ENCODE peak calls at places on chromosome 3, in six cellular contexts. M, D, R, P, K and L are unnamed samples.

GRCh38 chr3:125085166-125085565 is 29.4 kb upstream of the HEG1 start:
- DNase-seq in D (no peak), P (no peak), K (no peak), R (no peak), M (no peak), L (no peak)

GRCh38 chr3:140717915-140718314 is 40.1 kb downstream of the TRIM42 start:
- DNase-seq in R (no peak), P (no peak), M (no peak), K (no peak), D (no peak), L (no peak)

GRCh38 chr3:141115752-141116541 is 64.8 kb downstream of the SPSB4 start:
- DNase-seq in K (no peak), M (no peak), R (no peak), P (peak; percentile 6), D (no peak), L (peak; percentile 84)

GRCh38 chr3:128431803-128432300 is 34.8 kb downstream of the DNAJB8 start:
- DNase-seq in D (no peak), P (peak; percentile 47), R (no peak), M (no peak), K (no peak), L (no peak)

GRCh38 chr3:109702252-109702651 is 364.9 kb upstream of the DPPA4 start:
- DNase-seq in D (no peak), K (no peak), R (peak; percentile 77), M (no peak), P (no peak), L (no peak)

GRCh38 chr3:45816544-45816943 is 20.2 kb upstream of the SLC6A20 start:
- DNase-seq in M (no peak), R (peak; percentile 41), K (no peak), P (no peak), D (no peak), L (peak; percentile 40)

GRCh38 chr3:161355508-161355907 is 15.8 kb downstream of the SPTSSB start:
- DNase-seq in P (no peak), D (no peak), M (no peak), R (no peak), K (no peak), L (no peak)

GRCh38 chr3:126309162-126309561 is 48.0 kb downstream of the KLF15 start:
- DNase-seq in K (no peak), P (peak; percentile 21), D (no peak), R (no peak), M (no peak), L (no peak)

GRCh38 chr3:100040446-100040845 is 73.9 kb downstream of the FILIP1L start:
- DNase-seq in P (no peak), R (peak; percentile 68), M (no peak), D (no peak), K (no peak), L (peak; percentile 89)

GRCh38 chr3:43442872-43443395 is 156.6 kb downstream of the SNRK start:
- DNase-seq in K (no peak), M (no peak), P (no peak), D (no peak), R (no peak), L (no peak)

GRCh38 chr3:147809206-147809605 is 400.0 kb downstream of the ZIC1 start:
- DNase-seq in M (no peak), P (no peak), D (no peak), K (no peak), R (no peak), L (no peak)

GRCh38 chr3:8143186-8143585 is 358.4 kb upstream of the LMCD1 start:
- DNase-seq in P (no peak), D (no peak), R (no peak), K (no peak), M (no peak), L (no peak)

GRCh38 chr3:152289708-152290107 is 21.0 kb downstream of the MBNL1 start:
- DNase-seq in P (no peak), R (no peak), K (no peak), D (no peak), M (no peak), L (no peak)

GRCh38 chr3:111846717-111847116 is 12.3 kb upstream of the PHLDB2 start:
- DNase-seq in K (no peak), D (peak; percentile 46), P (no peak), M (no peak), R (peak; percentile 91), L (peak; percentile 85)

GRCh38 chr3:168034152-168034928 is 61.4 kb downstream of the GOLIM4 start:
- DNase-seq in P (no peak), K (no peak), M (no peak), D (no peak), R (peak; percentile 73), L (peak; percentile 71)

GRCh38 chr3:57446318-57446841 is 97.8 kb downstream of the DNAH12 start:
- DNase-seq in M (no peak), K (no peak), P (no peak), D (no peak), R (no peak), L (no peak)

GRCh38 chr3:196650740-196651311 is 11.3 kb downstream of the NRROS start:
- DNase-seq in D (no peak), K (no peak), R (peak; percentile 98), M (no peak), P (no peak), L (peak; percentile 97)

GRCh38 chr3:123528130-123528529 is 56.7 kb downstream of the HACD2 start:
- DNase-seq in D (no peak), R (no peak), K (no peak), M (no peak), P (no peak), L (no peak)

GRCh38 chr3:51977449-51978142 is 2.7 kb downstream of the ABHD14A start:
- DNase-seq in D (no peak), P (no peak), K (no peak), R (no peak), M (no peak), L (no peak)

GRCh38 chr3:51975857-51976549 is 1.1 kb downstream of the ABHD14A start:
- DNase-seq in R (peak; percentile 64), M (no peak), P (peak; percentile 65), K (no peak), D (no peak), L (peak; percentile 72)

GRCh38 chr3:51971350-51971749 is 2.5 kb downstream of the ABHD14B start:
- DNase-seq in M (no peak), R (no peak), K (no peak), P (no peak), D (no peak), L (no peak)

GRCh38 chr3:51974963-51975856 is at the start of gene ABHD14A:
- DNase-seq in K (no peak), P (peak; percentile 68), D (peak; percentile 63), M (peak; percentile 68), R (peak; percentile 55), L (peak; percentile 69)

DNA sequence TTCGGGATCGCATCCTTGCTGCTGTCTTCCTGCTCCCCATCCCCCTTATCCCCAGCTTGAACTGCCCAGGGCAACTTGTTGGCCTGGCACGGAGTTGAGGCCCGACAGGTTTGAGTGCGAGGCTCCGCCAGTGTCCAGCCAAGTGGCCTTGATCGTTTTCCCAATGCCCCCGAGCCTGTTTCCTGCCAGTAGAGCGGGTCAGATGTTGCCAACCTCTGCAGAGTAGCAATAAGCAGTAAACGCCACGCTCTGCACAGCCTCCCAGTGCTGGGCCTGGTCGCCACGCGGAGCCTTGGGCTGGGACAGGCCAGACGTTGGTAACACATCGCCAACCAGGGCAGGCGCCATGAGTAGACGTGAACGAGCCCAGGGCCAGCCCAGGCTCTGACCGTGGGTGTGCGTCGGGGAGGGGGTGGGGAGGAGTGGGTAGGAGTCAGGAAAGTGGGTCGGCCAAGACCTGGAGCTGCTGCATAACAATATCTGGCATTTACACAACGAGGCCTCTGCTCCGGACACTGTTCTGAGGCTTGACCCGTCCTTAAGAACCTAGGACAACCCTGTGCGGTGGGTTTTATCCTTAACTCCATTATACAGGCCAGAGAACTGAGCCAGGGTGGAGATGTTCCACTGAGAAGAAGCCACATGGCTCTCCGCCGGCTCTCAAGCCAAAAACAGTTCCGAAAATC is 444 bp upstream of the ABHD14A start:
- DNase-seq in P (no peak), D (no peak), R (no peak), M (no peak), K (no peak), L (no peak)
- H3K4ac ChIP-seq in P (no peak overlapping the region), D (no peak overlapping the region), R (peak overlapping the region; percentile 95), M (peak overlapping the region; percentile 1), K (peak overlapping the region; percentile 85), L (peak overlapping the region; percentile 75)

GRCh38 chr3:187520027-187520945 is 149.9 kb downstream of the SST start:
- DNase-seq in K (no peak), M (no peak), D (no peak), R (no peak), P (no peak), L (no peak)

GRCh38 chr3:187518207-187518606 is 150.0 kb downstream of the RTP4 start:
- DNase-seq in D (no peak), K (no peak), R (no peak), P (no peak), M (no peak), L (no peak)

GRCh38 chr3:187519428-187519890 is 150.7 kb downstream of the SST start:
- DNase-seq in D (no peak), M (peak; percentile 32), K (peak; percentile 41), R (no peak), P (peak; percentile 67), L (no peak)

GRCh38 chr3:187516446-187516845 is 148.3 kb downstream of the RTP4 start:
- DNase-seq in P (no peak), M (no peak), R (peak; percentile 1), K (no peak), D (no peak), L (no peak)

DNA sequence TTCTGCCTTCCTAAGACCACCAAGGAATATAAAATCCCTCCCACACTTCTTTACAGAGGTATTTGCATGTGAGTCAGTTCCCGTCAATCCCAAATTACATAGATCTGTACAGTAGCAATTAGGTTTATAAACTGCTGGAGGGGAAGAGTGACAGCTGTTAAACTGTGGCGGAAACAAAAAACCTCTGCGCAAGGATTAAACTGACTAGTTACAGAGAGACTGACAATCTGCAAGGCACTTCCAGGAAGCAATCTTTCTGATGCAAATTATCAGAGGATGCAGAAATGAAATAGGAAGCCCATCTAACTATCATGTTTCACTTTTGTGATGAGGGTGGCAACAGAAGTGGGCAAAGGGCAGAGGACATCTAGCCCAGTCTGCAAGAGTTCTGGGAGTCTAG is 150.4 kb downstream of the RTP4 start:
- DNase-seq in R (no peak), P (no peak), M (no peak), K (no peak), D (no peak), L (no peak)
- H3K27ac ChIP-seq in R (no peak overlapping the region), P (no peak overlapping the region), M (peak overlapping the region; percentile 77), K (no peak overlapping the region), D (no peak overlapping the region), L (no peak overlapping the region)

GRCh38 chr3:4595709-4596108 is 102.6 kb downstream of the ITPR1 start:
- DNase-seq in K (no peak), D (no peak), R (no peak), P (no peak), M (no peak), L (no peak)
- H3K14ac ChIP-seq in K (no peak overlapping the region), D (no peak overlapping the region), R (no peak overlapping the region), P (no peak overlapping the region), M (no peak overlapping the region), L (no peak overlapping the region)

GRCh38 chr3:105860649-105861048 is 8.2 kb downstream of the CBLB start:
- DNase-seq in P (no peak), R (no peak), K (no peak), M (no peak), D (no peak), L (peak; percentile 33)
- H3K4ac ChIP-seq in P (no peak overlapping the region), R (no peak overlapping the region), K (no peak overlapping the region), M (no peak overlapping the region), D (no peak overlapping the region), L (no peak overlapping the region)